ENCODE peak calls at places on chromosomes 11 and 22, in seven cellular contexts. One of them, this sample, is unnamed.

GRCh38 chr11:100671471-100671870 is 15.6 kb upstream of the ARHGAP42 start:
- DNase-seq in MCF 10A: no peak
- DNase-seq in activated CD8-positive, alpha-beta memory T cell treated with anti-CD3 and anti-CD28 coated beads for 1 hour: no peak
- DNase-seq in SW 1271: no peak
- DNase-seq in NCI-H460: no peak
- DNase-seq in stimulated activated CD4-positive, alpha-beta T cell treated with anti-CD3 and anti-CD28 coated beads, Interleukin-12 subunit alpha, Interleukin-12 subunit beta, amount 100 ng/mL, for 24 hours: no peak
- DNase-seq in ACHN: no peak
- DNase-seq in this sample: no peak

GRCh38 chr22:50675553-50676199 is 3.1 kb downstream of the SHANK3 start:
- DNase-seq in activated CD8-positive, alpha-beta memory T cell treated with anti-CD3 and anti-CD28 coated beads for 1 hour: no peak
- DNase-seq in stimulated activated CD4-positive, alpha-beta T cell treated with anti-CD3 and anti-CD28 coated beads, Interleukin-12 subunit alpha, Interleukin-12 subunit beta, amount 100 ng/mL, for 24 hours: no peak
- DNase-seq in MCF 10A: no peak
- DNase-seq in ACHN: no peak
- DNase-seq in NCI-H460: no peak
- DNase-seq in SW 1271: no peak
- DNase-seq in this sample: no peak

GRCh38 chr11:112599265-112599664 is 338.6 kb upstream of the PLET1 start:
- DNase-seq in ACHN: no peak
- DNase-seq in activated CD8-positive, alpha-beta memory T cell treated with anti-CD3 and anti-CD28 coated beads for 1 hour: no peak
- DNase-seq in SW 1271: no peak
- DNase-seq in NCI-H460: no peak
- DNase-seq in MCF 10A: no peak
- DNase-seq in stimulated activated CD4-positive, alpha-beta T cell treated with anti-CD3 and anti-CD28 coated beads, Interleukin-12 subunit alpha, Interleukin-12 subunit beta, amount 100 ng/mL, for 24 hours: no peak
- DNase-seq in this sample: no peak

GRCh38 chr11:15889972-15890371 is 466.4 kb downstream of the SOX6 start:
- DNase-seq in SW 1271: no peak
- DNase-seq in MCF 10A: no peak
- DNase-seq in activated CD8-positive, alpha-beta memory T cell treated with anti-CD3 and anti-CD28 coated beads for 1 hour: no peak
- DNase-seq in NCI-H460: no peak
- DNase-seq in ACHN: no peak
- DNase-seq in stimulated activated CD4-positive, alpha-beta T cell treated with anti-CD3 and anti-CD28 coated beads, Interleukin-12 subunit alpha, Interleukin-12 subunit beta, amount 100 ng/mL, for 24 hours: no peak
- DNase-seq in this sample: no peak

GRCh38 chr22:42967933-42968332 is 47.0 kb downstream of the PACSIN2 start:
- DNase-seq in MCF 10A: no peak
- DNase-seq in activated CD8-positive, alpha-beta memory T cell treated with anti-CD3 and anti-CD28 coated beads for 1 hour: no peak
- DNase-seq in ACHN: no peak
- DNase-seq in stimulated activated CD4-positive, alpha-beta T cell treated with anti-CD3 and anti-CD28 coated beads, Interleukin-12 subunit alpha, Interleukin-12 subunit beta, amount 100 ng/mL, for 24 hours: no peak
- DNase-seq in SW 1271: no peak
- DNase-seq in NCI-H460: no peak
- DNase-seq in this sample: no peak

GRCh38 chr22:29825578-29825977 is 12.5 kb downstream of the ASCC2 start:
- DNase-seq in NCI-H460: no peak
- DNase-seq in stimulated activated CD4-positive, alpha-beta T cell treated with anti-CD3 and anti-CD28 coated beads, Interleukin-12 subunit alpha, Interleukin-12 subunit beta, amount 100 ng/mL, for 24 hours: no peak
- DNase-seq in MCF 10A: no peak
- DNase-seq in activated CD8-positive, alpha-beta memory T cell treated with anti-CD3 and anti-CD28 coated beads for 1 hour: no peak
- DNase-seq in ACHN: no peak
- DNase-seq in SW 1271: no peak
- DNase-seq in this sample: no peak

GRCh38 chr11:68177877-68178276 is 35.2 kb downstream of the KMT5B start:
- DNase-seq in SW 1271: no peak
- DNase-seq in NCI-H460: no peak
- DNase-seq in ACHN: no peak
- DNase-seq in MCF 10A: no peak
- DNase-seq in activated CD8-positive, alpha-beta memory T cell treated with anti-CD3 and anti-CD28 coated beads for 1 hour: no peak
- DNase-seq in stimulated activated CD4-positive, alpha-beta T cell treated with anti-CD3 and anti-CD28 coated beads, Interleukin-12 subunit alpha, Interleukin-12 subunit beta, amount 100 ng/mL, for 24 hours: no peak
- DNase-seq in this sample: no peak

GRCh38 chr22:38406617-38407016 is 48.4 kb downstream of the KCNJ4 start:
- DNase-seq in stimulated activated CD4-positive, alpha-beta T cell treated with anti-CD3 and anti-CD28 coated beads, Interleukin-12 subunit alpha, Interleukin-12 subunit beta, amount 100 ng/mL, for 24 hours: no peak
- DNase-seq in MCF 10A: peak; percentile 64
- DNase-seq in NCI-H460: no peak
- DNase-seq in activated CD8-positive, alpha-beta memory T cell treated with anti-CD3 and anti-CD28 coated beads for 1 hour: no peak
- DNase-seq in ACHN: no peak
- DNase-seq in SW 1271: no peak
- DNase-seq in this sample: no peak

GRCh38 chr22:37400719-37401118 is 26.6 kb downstream of the ELFN2 start:
- DNase-seq in stimulated activated CD4-positive, alpha-beta T cell treated with anti-CD3 and anti-CD28 coated beads, Interleukin-12 subunit alpha, Interleukin-12 subunit beta, amount 100 ng/mL, for 24 hours: no peak
- DNase-seq in NCI-H460: no peak
- DNase-seq in MCF 10A: no peak
- DNase-seq in activated CD8-positive, alpha-beta memory T cell treated with anti-CD3 and anti-CD28 coated beads for 1 hour: no peak
- DNase-seq in ACHN: no peak
- DNase-seq in SW 1271: no peak
- DNase-seq in this sample: no peak

GRCh38 chr11:33630936-33631748 is 69.5 kb downstream of the C11orf91 start:
- DNase-seq in ACHN: no peak
- DNase-seq in stimulated activated CD4-positive, alpha-beta T cell treated with anti-CD3 and anti-CD28 coated beads, Interleukin-12 subunit alpha, Interleukin-12 subunit beta, amount 100 ng/mL, for 24 hours: no peak
- DNase-seq in NCI-H460: no peak
- DNase-seq in activated CD8-positive, alpha-beta memory T cell treated with anti-CD3 and anti-CD28 coated beads for 1 hour: no peak
- DNase-seq in MCF 10A: peak; percentile 17
- DNase-seq in SW 1271: peak; percentile 11
- DNase-seq in this sample: no peak

GRCh38 chr11:48047616-48048015 is 67.3 kb downstream of the PTPRJ start:
- DNase-seq in activated CD8-positive, alpha-beta memory T cell treated with anti-CD3 and anti-CD28 coated beads for 1 hour: no peak
- DNase-seq in ACHN: no peak
- DNase-seq in MCF 10A: no peak
- DNase-seq in SW 1271: no peak
- DNase-seq in stimulated activated CD4-positive, alpha-beta T cell treated with anti-CD3 and anti-CD28 coated beads, Interleukin-12 subunit alpha, Interleukin-12 subunit beta, amount 100 ng/mL, for 24 hours: no peak
- DNase-seq in NCI-H460: no peak
- DNase-seq in this sample: peak; percentile 26

GRCh38 chr11:73982990-73983763 is 534 bp upstream of the UCP2 start:
- DNase-seq in activated CD8-positive, alpha-beta memory T cell treated with anti-CD3 and anti-CD28 coated beads for 1 hour: peak; percentile 80
- DNase-seq in stimulated activated CD4-positive, alpha-beta T cell treated with anti-CD3 and anti-CD28 coated beads, Interleukin-12 subunit alpha, Interleukin-12 subunit beta, amount 100 ng/mL, for 24 hours: peak; percentile 83
- DNase-seq in ACHN: peak; percentile 87
- DNase-seq in NCI-H460: peak; percentile 78
- DNase-seq in MCF 10A: no peak
- DNase-seq in SW 1271: peak; percentile 95
- DNase-seq in this sample: peak; percentile 81

GRCh38 chr22:29313126-29314071 is 2.1 kb downstream of the RASL10A start:
- DNase-seq in stimulated activated CD4-positive, alpha-beta T cell treated with anti-CD3 and anti-CD28 coated beads, Interleukin-12 subunit alpha, Interleukin-12 subunit beta, amount 100 ng/mL, for 24 hours: no peak
- DNase-seq in SW 1271: peak; percentile 11
- DNase-seq in activated CD8-positive, alpha-beta memory T cell treated with anti-CD3 and anti-CD28 coated beads for 1 hour: no peak
- DNase-seq in MCF 10A: no peak
- DNase-seq in NCI-H460: no peak
- DNase-seq in ACHN: no peak
- DNase-seq in this sample: no peak

GRCh38 chr11:120858740-120859139 is 165.2 kb upstream of the TBCEL start:
- DNase-seq in MCF 10A: no peak
- DNase-seq in ACHN: no peak
- DNase-seq in activated CD8-positive, alpha-beta memory T cell treated with anti-CD3 and anti-CD28 coated beads for 1 hour: no peak
- DNase-seq in SW 1271: no peak
- DNase-seq in NCI-H460: no peak
- DNase-seq in stimulated activated CD4-positive, alpha-beta T cell treated with anti-CD3 and anti-CD28 coated beads, Interleukin-12 subunit alpha, Interleukin-12 subunit beta, amount 100 ng/mL, for 24 hours: no peak
- DNase-seq in this sample: peak; percentile 9

GRCh38 chr11:3153291-3153861 is 11.7 kb downstream of the OSBPL5 start:
- DNase-seq in ACHN: no peak
- DNase-seq in stimulated activated CD4-positive, alpha-beta T cell treated with anti-CD3 and anti-CD28 coated beads, Interleukin-12 subunit alpha, Interleukin-12 subunit beta, amount 100 ng/mL, for 24 hours: no peak
- DNase-seq in activated CD8-positive, alpha-beta memory T cell treated with anti-CD3 and anti-CD28 coated beads for 1 hour: no peak
- DNase-seq in MCF 10A: no peak
- DNase-seq in SW 1271: no peak
- DNase-seq in NCI-H460: no peak
- DNase-seq in this sample: peak; percentile 24

GRCh38 chr11:57460756-57461749 is 725 bp downstream of the RTN4RL2 start:
- DNase-seq in stimulated activated CD4-positive, alpha-beta T cell treated with anti-CD3 and anti-CD28 coated beads, Interleukin-12 subunit alpha, Interleukin-12 subunit beta, amount 100 ng/mL, for 24 hours: no peak
- DNase-seq in SW 1271: no peak
- DNase-seq in MCF 10A: no peak
- DNase-seq in activated CD8-positive, alpha-beta memory T cell treated with anti-CD3 and anti-CD28 coated beads for 1 hour: no peak
- DNase-seq in ACHN: no peak
- DNase-seq in NCI-H460: no peak
- DNase-seq in this sample: no peak